ENCODE peak calls at places on chromosomes 5 and 9, in seven cellular contexts. A is astrocyte; B is astrocyte of the spinal cord; P is left cardiac atrium; W is activated CD4-positive, alpha-beta T cell treated with anti-CD3 and anti-CD28 coated beads for 36 hours; L is naive B cell; N is amygdala. O is an unnamed sample.

GRCh38 chr5:83503662-83504061 is 32.1 kb downstream of the VCAN start:
- DNase-seq in A (peak; percentile 30), B (no peak), L (no peak), W (no peak), P (no peak), N (no peak), O (no peak)

GRCh38 chr9:112665347-112665746 is 52.6 kb downstream of the INIP start:
- DNase-seq in B (peak; percentile 32), A (peak; percentile 16), P (no peak), W (no peak), N (no peak), L (no peak), O (no peak)

GRCh38 chr9:136445799-136446198 is 6.2 kb upstream of the INPP5E start:
- DNase-seq in B (no peak), P (no peak), N (no peak), A (no peak), W (no peak), L (no peak), O (no peak)

GRCh38 chr9:124527781-124528180 is 20.6 kb upstream of the NR5A1 start:
- DNase-seq in A (peak; percentile 56), L (no peak), B (peak; percentile 44), W (no peak), N (no peak), P (no peak), O (no peak)

GRCh38 chr5:66958984-66959641 is 237.5 kb downstream of the CD180 start:
- DNase-seq in L (no peak), N (no peak), W (no peak), B (peak; percentile 81), A (peak; percentile 86), P (peak; percentile 44), O (peak; percentile 68)

GRCh38 chr5:167578977-167579700 is 712.3 kb upstream of the WWC1 start:
- DNase-seq in L (no peak), P (no peak), N (no peak), B (peak; percentile 71), A (peak; percentile 91), W (no peak), O (peak; percentile 14)

GRCh38 chr5:172849636-172850453 is 15.8 kb downstream of the ERGIC1 start:
- DNase-seq in W (no peak), P (no peak), L (peak; percentile 90), N (no peak), A (no peak), B (no peak), O (no peak)

GRCh38 chr9:16119861-16120641 is 567.2 kb downstream of the CCDC171 start:
- DNase-seq in W (no peak), A (peak; percentile 93), B (peak; percentile 87), L (no peak), P (no peak), N (no peak), O (no peak)

GRCh38 chr9:112856843-112857242 is 33.8 kb downstream of the SLC46A2 start:
- DNase-seq in B (no peak), P (no peak), N (no peak), W (no peak), L (no peak), A (no peak), O (no peak)